ENCODE peak calls at places on chromosome 22, in five cellular contexts. One of them, this sample, is unnamed.
A peak's percentile ranks its signal among the peaks of the same experiment; 100 is the strongest.

GRCh38 chr22:37735054-37735453 is 38.2 kb downstream of the TRIOBP start:
- DNase-seq in naive thymus-derived CD4-positive, alpha-beta T cell: no peak
- DNase-seq in SK-N-SH: peak; percentile 91
- DNase-seq in lower lobe of right lung: peak; percentile 67
- DNase-seq in neuronal stem cell: peak; percentile 48
- DNase-seq in this sample: no peak

GRCh38 chr22:27732391-27732790 is 69.2 kb downstream of the MN1 start:
- DNase-seq in naive thymus-derived CD4-positive, alpha-beta T cell: no peak
- DNase-seq in SK-N-SH: no peak
- DNase-seq in lower lobe of right lung: no peak
- DNase-seq in neuronal stem cell: no peak
- DNase-seq in this sample: no peak

GRCh38 chr22:26887916-26888315 is 230.5 kb downstream of the MIAT start:
- DNase-seq in naive thymus-derived CD4-positive, alpha-beta T cell: no peak
- DNase-seq in SK-N-SH: no peak
- DNase-seq in lower lobe of right lung: no peak
- DNase-seq in neuronal stem cell: no peak
- DNase-seq in this sample: no peak

GRCh38 chr22:41745968-41746367 is 46.7 kb downstream of the MEI1 start:
- DNase-seq in naive thymus-derived CD4-positive, alpha-beta T cell: no peak
- DNase-seq in SK-N-SH: no peak
- DNase-seq in lower lobe of right lung: no peak
- DNase-seq in neuronal stem cell: no peak
- DNase-seq in this sample: no peak

GRCh38 chr22:37314315-37315046 is 32.2 kb downstream of the CYTH4 start:
- DNase-seq in naive thymus-derived CD4-positive, alpha-beta T cell: no peak
- DNase-seq in SK-N-SH: no peak
- DNase-seq in lower lobe of right lung: no peak
- DNase-seq in neuronal stem cell: no peak
- DNase-seq in this sample: no peak

GRCh38 chr22:38316340-38317236 is 645 bp downstream of the CSNK1E start:
- DNase-seq in naive thymus-derived CD4-positive, alpha-beta T cell: peak; percentile 74
- DNase-seq in SK-N-SH: peak; percentile 79
- DNase-seq in lower lobe of right lung: peak; percentile 77
- DNase-seq in neuronal stem cell: no peak
- DNase-seq in this sample: no peak

GRCh38 chr22:31268281-31268680 is 24.0 kb downstream of the PIK3IP1 start:
- DNase-seq in naive thymus-derived CD4-positive, alpha-beta T cell: no peak
- DNase-seq in SK-N-SH: no peak
- DNase-seq in lower lobe of right lung: no peak
- DNase-seq in neuronal stem cell: no peak
- DNase-seq in this sample: no peak

GRCh38 chr22:20802452-20802851 is 28.5 kb downstream of the SERPIND1 start:
- DNase-seq in naive thymus-derived CD4-positive, alpha-beta T cell: no peak
- DNase-seq in SK-N-SH: no peak
- DNase-seq in lower lobe of right lung: no peak
- DNase-seq in neuronal stem cell: no peak
- DNase-seq in this sample: no peak

GRCh38 chr22:20922141-20922751 is 5.0 kb downstream of the CRKL start:
- DNase-seq in naive thymus-derived CD4-positive, alpha-beta T cell: no peak
- DNase-seq in SK-N-SH: no peak
- DNase-seq in lower lobe of right lung: no peak
- DNase-seq in neuronal stem cell: no peak
- DNase-seq in this sample: no peak

GRCh38 chr22:38989461-38989860 is 7.3 kb downstream of the APOBEC3B start:
- DNase-seq in naive thymus-derived CD4-positive, alpha-beta T cell: no peak
- DNase-seq in SK-N-SH: no peak
- DNase-seq in lower lobe of right lung: no peak
- DNase-seq in neuronal stem cell: no peak
- DNase-seq in this sample: no peak

GRCh38 chr22:43535741-43536140 is 123.9 kb downstream of the MPPED1 start:
- DNase-seq in naive thymus-derived CD4-positive, alpha-beta T cell: no peak
- DNase-seq in SK-N-SH: no peak
- DNase-seq in lower lobe of right lung: no peak
- DNase-seq in neuronal stem cell: no peak
- DNase-seq in this sample: no peak

GRCh38 chr22:39185601-39186012 is 33.1 kb upstream of the CBX7 start:
- DNase-seq in naive thymus-derived CD4-positive, alpha-beta T cell: no peak
- DNase-seq in SK-N-SH: no peak
- DNase-seq in lower lobe of right lung: peak; percentile 67
- DNase-seq in neuronal stem cell: no peak
- DNase-seq in this sample: no peak

GRCh38 chr22:42202669-42203068 is 67.8 kb downstream of the TCF20 start:
- DNase-seq in naive thymus-derived CD4-positive, alpha-beta T cell: no peak
- DNase-seq in SK-N-SH: no peak
- DNase-seq in lower lobe of right lung: no peak
- DNase-seq in neuronal stem cell: no peak
- DNase-seq in this sample: no peak

GRCh38 chr22:25546751-25547150 is 17.7 kb upstream of the GRK3 start:
- DNase-seq in naive thymus-derived CD4-positive, alpha-beta T cell: no peak
- DNase-seq in SK-N-SH: no peak
- DNase-seq in lower lobe of right lung: peak; percentile 58
- DNase-seq in neuronal stem cell: no peak
- DNase-seq in this sample: no peak

GRCh38 chr22:43397766-43398165 is 14.0 kb upstream of the MPPED1 start:
- DNase-seq in naive thymus-derived CD4-positive, alpha-beta T cell: no peak
- DNase-seq in SK-N-SH: no peak
- DNase-seq in lower lobe of right lung: no peak
- DNase-seq in neuronal stem cell: no peak
- DNase-seq in this sample: no peak

GRCh38 chr22:43289976-43290663 is 53.1 kb downstream of the SCUBE1 start:
- DNase-seq in naive thymus-derived CD4-positive, alpha-beta T cell: no peak
- DNase-seq in SK-N-SH: peak; percentile 54
- DNase-seq in lower lobe of right lung: peak; percentile 70
- DNase-seq in neuronal stem cell: no peak
- DNase-seq in this sample: no peak

GRCh38 chr22:39530692-39531331 is 1.7 kb downstream of the RPS19BP1 start:
- DNase-seq in naive thymus-derived CD4-positive, alpha-beta T cell: no peak
- DNase-seq in SK-N-SH: peak; percentile 45
- DNase-seq in lower lobe of right lung: peak; percentile 38
- DNase-seq in neuronal stem cell: no peak
- DNase-seq in this sample: peak; percentile 77

GRCh38 chr22:47197735-47198500 is 435.5 kb downstream of the TBC1D22A start:
- DNase-seq in naive thymus-derived CD4-positive, alpha-beta T cell: no peak
- DNase-seq in SK-N-SH: peak; percentile 30
- DNase-seq in lower lobe of right lung: no peak
- DNase-seq in neuronal stem cell: no peak
- DNase-seq in this sample: no peak

GRCh38 chr22:38867124-38867455 is 4.9 kb downstream of the CBX6 start:
- DNase-seq in naive thymus-derived CD4-positive, alpha-beta T cell: no peak
- DNase-seq in SK-N-SH: no peak
- DNase-seq in lower lobe of right lung: no peak
- DNase-seq in neuronal stem cell: no peak
- DNase-seq in this sample: no peak

GRCh38 chr22:35116269-35116668 is 50.3 kb downstream of the ISX start:
- DNase-seq in naive thymus-derived CD4-positive, alpha-beta T cell: no peak
- DNase-seq in SK-N-SH: no peak
- DNase-seq in lower lobe of right lung: no peak
- DNase-seq in neuronal stem cell: no peak
- DNase-seq in this sample: no peak

GRCh38 chr22:36356708-36357694 is 30.8 kb downstream of the MYH9 start:
- DNase-seq in naive thymus-derived CD4-positive, alpha-beta T cell: no peak
- DNase-seq in SK-N-SH: no peak
- DNase-seq in lower lobe of right lung: no peak
- DNase-seq in neuronal stem cell: no peak
- DNase-seq in this sample: no peak

GRCh38 chr22:27149886-27150529 is 492.6 kb downstream of the MIAT start:
- DNase-seq in naive thymus-derived CD4-positive, alpha-beta T cell: no peak
- DNase-seq in SK-N-SH: no peak
- DNase-seq in lower lobe of right lung: no peak
- DNase-seq in neuronal stem cell: no peak
- DNase-seq in this sample: no peak

GRCh38 chr22:38065539-38065938 is 8.3 kb downstream of the PICK1 start:
- DNase-seq in naive thymus-derived CD4-positive, alpha-beta T cell: no peak
- DNase-seq in SK-N-SH: no peak
- DNase-seq in lower lobe of right lung: no peak
- DNase-seq in neuronal stem cell: no peak
- DNase-seq in this sample: no peak

GRCh38 chr22:21726650-21727049 is 8.9 kb downstream of the YPEL1 start:
- DNase-seq in naive thymus-derived CD4-positive, alpha-beta T cell: peak; percentile 11
- DNase-seq in SK-N-SH: peak; percentile 57
- DNase-seq in lower lobe of right lung: no peak
- DNase-seq in neuronal stem cell: no peak
- DNase-seq in this sample: peak; percentile 78

GRCh38 chr22:37633082-37633692 is 6.3 kb upstream of the SH3BP1 start:
- DNase-seq in naive thymus-derived CD4-positive, alpha-beta T cell: no peak
- DNase-seq in SK-N-SH: no peak
- DNase-seq in lower lobe of right lung: no peak
- DNase-seq in neuronal stem cell: no peak
- DNase-seq in this sample: no peak

GRCh38 chr22:42338502-42338901 is 68.0 kb upstream of the TCF20 start:
- DNase-seq in naive thymus-derived CD4-positive, alpha-beta T cell: no peak
- DNase-seq in SK-N-SH: no peak
- DNase-seq in lower lobe of right lung: no peak
- DNase-seq in neuronal stem cell: no peak
- DNase-seq in this sample: no peak

GRCh38 chr22:27435839-27436581 is 365.5 kb downstream of the MN1 start:
- DNase-seq in naive thymus-derived CD4-positive, alpha-beta T cell: no peak
- DNase-seq in SK-N-SH: peak; percentile 78
- DNase-seq in lower lobe of right lung: no peak
- DNase-seq in neuronal stem cell: peak; percentile 45
- DNase-seq in this sample: no peak

GRCh38 chr22:36497910-36498669 is 8.8 kb downstream of the FOXRED2 start:
- DNase-seq in naive thymus-derived CD4-positive, alpha-beta T cell: no peak
- DNase-seq in SK-N-SH: no peak
- DNase-seq in lower lobe of right lung: no peak
- DNase-seq in neuronal stem cell: no peak
- DNase-seq in this sample: no peak

GRCh38 chr22:24200616-24201212 is 19.4 kb downstream of the SUSD2 start:
- DNase-seq in naive thymus-derived CD4-positive, alpha-beta T cell: no peak
- DNase-seq in SK-N-SH: peak; percentile 6
- DNase-seq in lower lobe of right lung: no peak
- DNase-seq in neuronal stem cell: no peak
- DNase-seq in this sample: no peak

GRCh38 chr22:36234919-36235318 is 4.4 kb downstream of the APOL2 start:
- DNase-seq in naive thymus-derived CD4-positive, alpha-beta T cell: no peak
- DNase-seq in SK-N-SH: no peak
- DNase-seq in lower lobe of right lung: no peak
- DNase-seq in neuronal stem cell: no peak
- DNase-seq in this sample: no peak

GRCh38 chr22:19150482-19151328 is 613 bp upstream of the GSC2 start:
- DNase-seq in naive thymus-derived CD4-positive, alpha-beta T cell: no peak
- DNase-seq in SK-N-SH: peak; percentile 45
- DNase-seq in lower lobe of right lung: no peak
- DNase-seq in neuronal stem cell: no peak
- DNase-seq in this sample: no peak
- H3K4me3 ChIP-seq in naive thymus-derived CD4-positive, alpha-beta T cell: no peak overlapping the region
- H3K4me3 ChIP-seq in SK-N-SH: no peak overlapping the region
- H3K4me3 ChIP-seq in lower lobe of right lung: no peak overlapping the region
- H3K4me3 ChIP-seq in neuronal stem cell: no peak overlapping the region
- H3K4me3 ChIP-seq in this sample: no peak overlapping the region

DNA sequence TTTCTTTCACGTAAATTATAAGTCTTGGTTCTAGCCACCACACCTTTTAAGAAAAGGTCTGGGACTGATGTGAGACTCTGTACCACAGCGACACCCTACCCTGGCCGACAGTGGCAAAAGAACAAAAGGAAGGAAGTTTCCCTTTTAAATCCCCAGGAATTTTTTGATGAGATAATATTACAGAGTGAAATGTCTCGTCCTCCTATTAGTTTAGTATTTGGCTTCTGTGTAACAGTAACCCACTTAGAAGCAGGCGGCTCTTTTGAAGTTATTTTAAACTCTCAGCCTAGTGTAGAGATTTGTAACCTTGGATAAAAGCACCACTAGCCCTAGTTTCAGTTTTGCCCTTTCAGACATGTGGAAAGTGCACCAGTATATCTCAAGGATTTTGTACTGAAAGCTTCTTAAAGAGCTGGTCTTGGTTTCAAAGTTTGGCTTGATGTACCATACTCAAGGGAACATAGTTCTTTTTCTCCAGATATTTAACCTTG is 84.1 kb downstream of the C22orf31 start:
- DNase-seq in naive thymus-derived CD4-positive, alpha-beta T cell: no peak
- DNase-seq in SK-N-SH: no peak
- DNase-seq in lower lobe of right lung: no peak
- DNase-seq in neuronal stem cell: no peak
- DNase-seq in this sample: no peak
- H3K4me3 ChIP-seq in naive thymus-derived CD4-positive, alpha-beta T cell: no peak overlapping the region
- H3K4me3 ChIP-seq in SK-N-SH: no peak overlapping the region
- H3K4me3 ChIP-seq in lower lobe of right lung: peak overlapping the region; percentile 13
- H3K4me3 ChIP-seq in neuronal stem cell: no peak overlapping the region
- H3K4me3 ChIP-seq in this sample: no peak overlapping the region

DNA sequence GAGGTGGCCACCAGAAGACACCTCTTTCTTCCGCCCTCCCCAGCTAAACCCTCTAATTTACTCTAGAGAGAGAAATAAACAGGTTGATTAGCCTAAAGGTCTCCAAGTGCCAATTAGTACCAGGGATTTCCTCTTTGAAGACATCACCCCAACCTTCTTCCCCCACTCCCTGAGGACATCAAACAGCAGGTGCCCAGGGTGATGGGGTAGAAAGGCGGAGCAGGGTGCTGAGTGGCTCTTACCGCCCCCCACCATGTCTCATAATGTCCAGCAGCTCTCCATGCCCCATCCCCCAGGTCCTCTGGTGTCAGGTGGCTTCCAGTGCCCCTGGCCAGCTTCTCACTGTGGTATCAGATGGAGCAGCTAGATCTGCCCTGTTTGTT is 5.3 kb upstream of the GNAZ start:
- DNase-seq in naive thymus-derived CD4-positive, alpha-beta T cell: no peak
- DNase-seq in SK-N-SH: peak; percentile 3
- DNase-seq in lower lobe of right lung: peak; percentile 9
- DNase-seq in neuronal stem cell: no peak
- DNase-seq in this sample: no peak
- H3K4me3 ChIP-seq in naive thymus-derived CD4-positive, alpha-beta T cell: no peak overlapping the region
- H3K4me3 ChIP-seq in SK-N-SH: no peak overlapping the region
- H3K4me3 ChIP-seq in lower lobe of right lung: no peak overlapping the region
- H3K4me3 ChIP-seq in neuronal stem cell: no peak overlapping the region
- H3K4me3 ChIP-seq in this sample: no peak overlapping the region

GRCh38 chr22:49051491-49052022 is 776.1 kb downstream of the BRD1 start:
- DNase-seq in naive thymus-derived CD4-positive, alpha-beta T cell: no peak
- DNase-seq in SK-N-SH: no peak
- DNase-seq in lower lobe of right lung: no peak
- DNase-seq in neuronal stem cell: no peak
- DNase-seq in this sample: no peak

GRCh38 chr22:49052023-49052538 is 775.6 kb downstream of the BRD1 start:
- DNase-seq in naive thymus-derived CD4-positive, alpha-beta T cell: peak; percentile 57
- DNase-seq in SK-N-SH: no peak
- DNase-seq in lower lobe of right lung: no peak
- DNase-seq in neuronal stem cell: no peak
- DNase-seq in this sample: no peak

GRCh38 chr22:49053574-49053973 is 774.1 kb downstream of the BRD1 start:
- DNase-seq in naive thymus-derived CD4-positive, alpha-beta T cell: no peak
- DNase-seq in SK-N-SH: no peak
- DNase-seq in lower lobe of right lung: no peak
- DNase-seq in neuronal stem cell: no peak
- DNase-seq in this sample: no peak

GRCh38 chr22:49055406-49055805 is 772.3 kb downstream of the BRD1 start:
- DNase-seq in naive thymus-derived CD4-positive, alpha-beta T cell: no peak
- DNase-seq in SK-N-SH: no peak
- DNase-seq in lower lobe of right lung: no peak
- DNase-seq in neuronal stem cell: no peak
- DNase-seq in this sample: no peak

DNA sequence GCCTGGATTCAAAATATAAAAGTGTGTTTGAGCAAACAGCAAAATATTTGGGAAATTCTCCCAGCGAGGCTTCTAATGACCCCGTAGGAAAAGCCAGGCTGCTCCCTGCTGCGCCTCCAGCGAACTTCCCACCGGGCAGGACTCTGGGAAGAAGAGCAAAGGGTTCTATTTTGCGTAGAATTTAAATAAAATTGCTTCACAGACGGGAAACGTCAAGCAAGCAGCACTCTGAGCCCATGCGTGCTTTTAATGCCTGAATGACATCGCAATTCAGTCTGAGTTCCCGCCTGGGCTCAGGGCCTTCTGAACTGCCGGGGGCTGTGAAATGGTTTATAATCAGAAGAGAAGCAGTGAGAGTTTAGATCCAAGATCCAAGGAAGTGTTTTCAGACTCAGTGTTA is 775.1 kb downstream of the BRD1 start:
- DNase-seq in naive thymus-derived CD4-positive, alpha-beta T cell: no peak
- DNase-seq in SK-N-SH: no peak
- DNase-seq in lower lobe of right lung: no peak
- DNase-seq in neuronal stem cell: no peak
- DNase-seq in this sample: no peak
- H3K4me3 ChIP-seq in naive thymus-derived CD4-positive, alpha-beta T cell: peak overlapping the region; percentile 39
- H3K4me3 ChIP-seq in SK-N-SH: no peak overlapping the region
- H3K4me3 ChIP-seq in lower lobe of right lung: peak overlapping the region; percentile 36
- H3K4me3 ChIP-seq in neuronal stem cell: no peak overlapping the region
- H3K4me3 ChIP-seq in this sample: no peak overlapping the region